ENCODE peak calls at places on chromosomes 4 and X, in five cellular contexts. One of them, this sample, is unnamed.

GRCh38 chrX:39574178-39574577 is 523.6 kb downstream of the BCOR start:
- DNase-seq in HCT116: peak
- DNase-seq in HepG2: no peak
- DNase-seq in HL-60: no peak
- DNase-seq in upper lobe of left lung: no peak
- DNase-seq in this sample: no peak

GRCh38 chrX:152895724-152896420 is 2.0 kb upstream of the ZNF185 start:
- DNase-seq in HepG2: no peak
- DNase-seq in HL-60: no peak
- DNase-seq in upper lobe of left lung: no peak
- DNase-seq in HCT116: peak
- DNase-seq in this sample: no peak

GRCh38 chr4:98510757-98511517 is 147.5 kb downstream of the TSPAN5 start:
- DNase-seq in HL-60: no peak
- DNase-seq in HCT116: no peak
- DNase-seq in HepG2: no peak
- DNase-seq in upper lobe of left lung: no peak
- DNase-seq in this sample: no peak

GRCh38 chr4:152682143-152682542 is 2.3 kb upstream of the TMEM154 start:
- DNase-seq in HL-60: no peak
- DNase-seq in HCT116: no peak
- DNase-seq in HepG2: no peak
- DNase-seq in upper lobe of left lung: no peak
- DNase-seq in this sample: no peak

GRCh38 chr4:36532670-36533373 is 251.4 kb downstream of the DTHD1 start:
- DNase-seq in HepG2: no peak
- DNase-seq in HCT116: no peak
- DNase-seq in upper lobe of left lung: no peak
- DNase-seq in HL-60: no peak
- DNase-seq in this sample: no peak

GRCh38 chrX:123215397-123216089 is 31.5 kb downstream of the GRIA3 start:
- DNase-seq in upper lobe of left lung: no peak
- DNase-seq in HCT116: no peak
- DNase-seq in HepG2: no peak
- DNase-seq in HL-60: no peak
- DNase-seq in this sample: no peak

GRCh38 chr4:13989496-13989895 is 362.0 kb upstream of the BOD1L1 start:
- DNase-seq in HCT116: no peak
- DNase-seq in upper lobe of left lung: no peak
- DNase-seq in HL-60: no peak
- DNase-seq in HepG2: no peak
- DNase-seq in this sample: no peak

GRCh38 chr4:48538358-48538757 is 48.3 kb downstream of the ZAR1 start:
- DNase-seq in HL-60: no peak
- DNase-seq in HepG2: no peak
- DNase-seq in HCT116: no peak
- DNase-seq in upper lobe of left lung: no peak
- DNase-seq in this sample: peak

GRCh38 chr4:86319390-86319789 is 40.5 kb downstream of the MAPK10 start:
- DNase-seq in upper lobe of left lung: no peak
- DNase-seq in HCT116: no peak
- DNase-seq in HepG2: no peak
- DNase-seq in HL-60: no peak
- DNase-seq in this sample: no peak

GRCh38 chr4:122480023-122480422 is 23.5 kb upstream of the IL2 start:
- DNase-seq in HL-60: no peak
- DNase-seq in HepG2: peak
- DNase-seq in upper lobe of left lung: no peak
- DNase-seq in HCT116: no peak
- DNase-seq in this sample: no peak

GRCh38 chr4:120773641-120774040 is 148.9 kb downstream of the PRDM5 start:
- DNase-seq in HepG2: no peak
- DNase-seq in HCT116: no peak
- DNase-seq in HL-60: peak
- DNase-seq in upper lobe of left lung: no peak
- DNase-seq in this sample: no peak

GRCh38 chr4:105179539-105180401 is 33.1 kb downstream of the TET2 start:
- DNase-seq in HCT116: no peak
- DNase-seq in HepG2: peak
- DNase-seq in HL-60: no peak
- DNase-seq in upper lobe of left lung: no peak
- DNase-seq in this sample: no peak

GRCh38 chr4:7381221-7381889 is 53.4 kb downstream of the PSAPL1 start:
- DNase-seq in HCT116: no peak
- DNase-seq in upper lobe of left lung: no peak
- DNase-seq in HL-60: no peak
- DNase-seq in HepG2: no peak
- DNase-seq in this sample: no peak

GRCh38 chr4:113821851-113822250 is 60.3 kb upstream of the CAMK2D start:
- DNase-seq in upper lobe of left lung: no peak
- DNase-seq in HCT116: no peak
- DNase-seq in HepG2: no peak
- DNase-seq in HL-60: no peak
- DNase-seq in this sample: no peak

GRCh38 chr4:102196221-102196620 is 149.1 kb downstream of the SLC39A8 start:
- DNase-seq in upper lobe of left lung: no peak
- DNase-seq in HCT116: no peak
- DNase-seq in HepG2: no peak
- DNase-seq in HL-60: no peak
- DNase-seq in this sample: no peak

GRCh38 chrX:41022579-41022978 is 62.7 kb upstream of the USP9X start:
- DNase-seq in HCT116: peak
- DNase-seq in HepG2: peak
- DNase-seq in upper lobe of left lung: no peak
- DNase-seq in HL-60: no peak
- DNase-seq in this sample: no peak

GRCh38 chrX:29143756-29144155 is 556.5 kb downstream of the IL1RAPL1 start:
- DNase-seq in HCT116: no peak
- DNase-seq in HepG2: no peak
- DNase-seq in upper lobe of left lung: no peak
- DNase-seq in HL-60: no peak
- DNase-seq in this sample: no peak

GRCh38 chr4:38949416-38950051 is 81.9 kb downstream of the FAM114A1 start:
- DNase-seq in upper lobe of left lung: no peak
- DNase-seq in HL-60: no peak
- DNase-seq in HCT116: no peak
- DNase-seq in HepG2: no peak
- DNase-seq in this sample: no peak

GRCh38 chr4:139806929-139807328 is 141.3 kb downstream of the MGST2 start:
- DNase-seq in HepG2: no peak
- DNase-seq in HL-60: no peak
- DNase-seq in upper lobe of left lung: no peak
- DNase-seq in HCT116: no peak
- DNase-seq in this sample: no peak

GRCh38 chr4:8305851-8306361 is 36.4 kb downstream of the HTRA3 start:
- DNase-seq in HCT116: no peak
- DNase-seq in HepG2: no peak
- DNase-seq in HL-60: no peak
- DNase-seq in upper lobe of left lung: peak
- DNase-seq in this sample: peak

GRCh38 chr4:136032391-136032790 is 1499.9 kb downstream of the PCDH18 start:
- DNase-seq in HepG2: no peak
- DNase-seq in upper lobe of left lung: no peak
- DNase-seq in HCT116: no peak
- DNase-seq in HL-60: no peak
- DNase-seq in this sample: peak

GRCh38 chr4:145012841-145013240 is 85.2 kb downstream of the ANAPC10 start:
- DNase-seq in HCT116: no peak
- DNase-seq in upper lobe of left lung: no peak
- DNase-seq in HepG2: peak
- DNase-seq in HL-60: peak
- DNase-seq in this sample: no peak

GRCh38 chr4:8505229-8505628 is 64.7 kb downstream of the TRMT44 start:
- DNase-seq in upper lobe of left lung: peak
- DNase-seq in HepG2: no peak
- DNase-seq in HCT116: no peak
- DNase-seq in HL-60: no peak
- DNase-seq in this sample: no peak

GRCh38 chr4:122539861-122540465 is 80.9 kb downstream of the IL21 start:
- DNase-seq in HCT116: no peak
- DNase-seq in HL-60: peak
- DNase-seq in HepG2: no peak
- DNase-seq in upper lobe of left lung: no peak
- DNase-seq in this sample: no peak

GRCh38 chrX:139974496-139974895 is 9.2 kb upstream of the CXorf66 start:
- DNase-seq in HCT116: no peak
- DNase-seq in HL-60: no peak
- DNase-seq in upper lobe of left lung: no peak
- DNase-seq in HepG2: no peak
- DNase-seq in this sample: no peak

GRCh38 chr4:139015948-139016451 is 419 bp downstream of the NOCT start:
- DNase-seq in HepG2: peak
- DNase-seq in HCT116: no peak
- DNase-seq in HL-60: no peak
- DNase-seq in upper lobe of left lung: peak
- DNase-seq in this sample: peak

GRCh38 chr4:5609265-5610007 is 98.9 kb downstream of the EVC2 start:
- DNase-seq in upper lobe of left lung: no peak
- DNase-seq in HepG2: no peak
- DNase-seq in HL-60: no peak
- DNase-seq in HCT116: no peak
- DNase-seq in this sample: no peak

GRCh38 chr4:150070464-150071170 is 7.6 kb upstream of the DCLK2 start:
- DNase-seq in HCT116: no peak
- DNase-seq in HepG2: no peak
- DNase-seq in HL-60: no peak
- DNase-seq in upper lobe of left lung: no peak
- DNase-seq in this sample: no peak

GRCh38 chr4:102717448-102718092 is 43.2 kb downstream of the MANBA start:
- DNase-seq in HL-60: no peak
- DNase-seq in HCT116: no peak
- DNase-seq in upper lobe of left lung: no peak
- DNase-seq in HepG2: peak
- DNase-seq in this sample: no peak

GRCh38 chrX:55451990-55452824 is at the start of gene MAGEH1:
- DNase-seq in HCT116: no peak
- DNase-seq in HL-60: peak
- DNase-seq in HepG2: peak
- DNase-seq in upper lobe of left lung: peak
- DNase-seq in this sample: peak

GRCh38 chr4:94686086-94686485 is 71.7 kb upstream of the BMPR1B start:
- DNase-seq in HepG2: no peak
- DNase-seq in HCT116: no peak
- DNase-seq in upper lobe of left lung: no peak
- DNase-seq in HL-60: no peak
- DNase-seq in this sample: no peak
- TF ChIP-seq POLR2AphosphoS5 in HepG2: no peak
- TF ChIP-seq POLR2AphosphoS5 in HCT116: no peak
- TF ChIP-seq POLR2AphosphoS5 in upper lobe of left lung: no peak
- TF ChIP-seq POLR2AphosphoS5 in HL-60: no peak
- TF ChIP-seq POLR2AphosphoS5 in this sample: no peak

GRCh38 chr4:159024828-159025227 is 78.1 kb upstream of the RAPGEF2 start:
- DNase-seq in HepG2: no peak
- DNase-seq in HL-60: no peak
- DNase-seq in HCT116: no peak
- DNase-seq in upper lobe of left lung: no peak
- DNase-seq in this sample: no peak

GRCh38 chr4:159024266-159024665 is 78.6 kb upstream of the RAPGEF2 start:
- DNase-seq in HL-60: no peak
- DNase-seq in HCT116: no peak
- DNase-seq in upper lobe of left lung: no peak
- DNase-seq in HepG2: no peak
- DNase-seq in this sample: peak

GRCh38 chr4:159021597-159022385 is 81.1 kb upstream of the RAPGEF2 start:
- DNase-seq in HCT116: no peak
- DNase-seq in HepG2: no peak
- DNase-seq in upper lobe of left lung: no peak
- DNase-seq in HL-60: no peak
- DNase-seq in this sample: peak

GRCh38 chr4:159026329-159026728 is 76.5 kb upstream of the RAPGEF2 start:
- DNase-seq in HepG2: no peak
- DNase-seq in upper lobe of left lung: no peak
- DNase-seq in HL-60: no peak
- DNase-seq in HCT116: no peak
- DNase-seq in this sample: no peak

DNA sequence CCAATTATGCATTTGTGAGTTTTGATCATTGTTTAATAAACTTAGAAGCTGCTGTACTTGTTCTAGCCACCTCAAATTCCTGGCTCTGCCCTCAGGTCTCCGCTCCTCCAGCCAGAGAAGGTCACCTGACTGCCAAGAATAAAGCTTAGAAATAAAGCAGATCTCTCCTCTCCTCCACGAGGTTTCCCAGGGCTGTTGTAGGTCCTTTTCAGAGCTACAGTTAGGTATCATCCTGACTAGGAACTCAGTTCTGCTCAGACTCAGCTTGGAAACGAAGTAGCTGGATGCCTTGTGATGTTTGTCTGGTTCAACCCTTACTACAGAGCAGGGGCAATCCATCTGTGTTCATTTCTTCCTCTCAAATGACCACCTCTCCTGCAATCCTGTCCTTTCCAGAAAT is 79.1 kb upstream of the RAPGEF2 start:
- DNase-seq in HepG2: no peak
- DNase-seq in HCT116: no peak
- DNase-seq in HL-60: no peak
- DNase-seq in upper lobe of left lung: no peak
- DNase-seq in this sample: no peak
- TF ChIP-seq POLR2AphosphoS5 in HepG2: no peak
- TF ChIP-seq POLR2AphosphoS5 in HCT116: no peak
- TF ChIP-seq POLR2AphosphoS5 in HL-60: no peak
- TF ChIP-seq POLR2AphosphoS5 in upper lobe of left lung: no peak
- TF ChIP-seq POLR2AphosphoS5 in this sample: no peak

GRCh38 chr4:110532901-110533589 is 57.1 kb downstream of the ENPEP start:
- DNase-seq in HepG2: no peak
- DNase-seq in HL-60: no peak
- DNase-seq in HCT116: no peak
- DNase-seq in upper lobe of left lung: no peak
- DNase-seq in this sample: no peak

GRCh38 chr4:110533590-110533910 is 57.6 kb downstream of the ENPEP start:
- DNase-seq in HL-60: no peak
- DNase-seq in HepG2: no peak
- DNase-seq in upper lobe of left lung: no peak
- DNase-seq in HCT116: no peak
- DNase-seq in this sample: no peak

DNA sequence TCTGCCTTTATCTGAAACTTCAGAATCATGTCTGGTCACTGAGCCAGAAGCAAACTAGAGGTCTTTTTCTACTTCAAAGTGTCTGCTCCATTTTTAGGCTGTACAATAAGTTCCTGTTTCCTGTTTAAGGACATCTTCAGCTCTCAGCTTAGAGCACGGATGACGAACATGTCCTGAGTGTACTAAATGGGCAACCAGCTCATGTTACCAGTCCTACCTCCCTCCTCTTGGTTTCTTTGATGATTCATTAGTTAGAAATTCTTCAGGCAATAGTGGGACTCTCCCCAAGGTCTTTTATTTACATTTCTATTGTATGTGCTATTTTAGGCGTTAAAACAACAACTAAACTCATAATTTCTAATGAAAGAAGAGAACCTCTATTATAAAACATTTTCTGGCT is 58.0 kb downstream of the ENPEP start:
- DNase-seq in upper lobe of left lung: no peak
- DNase-seq in HepG2: peak
- DNase-seq in HCT116: peak
- DNase-seq in HL-60: no peak
- DNase-seq in this sample: peak
- TF ChIP-seq POLR2AphosphoS5 in upper lobe of left lung: no peak
- TF ChIP-seq POLR2AphosphoS5 in HepG2: no peak
- TF ChIP-seq POLR2AphosphoS5 in HCT116: no peak
- TF ChIP-seq POLR2AphosphoS5 in HL-60: no peak
- TF ChIP-seq POLR2AphosphoS5 in this sample: no peak

GRCh38 chr4:166280642-166281041 is 407.6 kb downstream of the TLL1 start:
- DNase-seq in upper lobe of left lung: no peak
- DNase-seq in HepG2: no peak
- DNase-seq in HL-60: no peak
- DNase-seq in HCT116: no peak
- DNase-seq in this sample: no peak
- TF ChIP-seq POLR2AphosphoS5 in upper lobe of left lung: no peak
- TF ChIP-seq POLR2AphosphoS5 in HepG2: no peak
- TF ChIP-seq POLR2AphosphoS5 in HL-60: no peak
- TF ChIP-seq POLR2AphosphoS5 in HCT116: no peak
- TF ChIP-seq POLR2AphosphoS5 in this sample: no peak

This sample was measured in GM23338.